ENCODE peak calls at places on chromosomes 5 and 9, in ten cellular contexts. H is mammary epithelial cell, L is MM.1S, U is choroid plexus epithelial cell, J is cardiac muscle cell, K is heart right ventricle, M is IMR-90, C is HFFc6, X is endodermal cell, Y is testis. T is an unnamed sample.

GRCh38 chr9:76419782-76420380 is 25.7 kb upstream of the RFK start:
- DNase-seq in M (no peak), X (no peak), K (no peak), J (peak; percentile 40), L (no peak), H (no peak), C (peak; percentile 28), Y (no peak), U (peak; percentile 44), T (no peak)

GRCh38 chr9:131367445-131367844 is 26.4 kb upstream of the PRRC2B start:
- DNase-seq in L (no peak), Y (no peak), M (no peak), H (no peak), X (no peak), K (no peak), U (no peak), C (no peak), J (no peak), T (no peak)

GRCh38 chr5:1037123-1037670 is 28.6 kb downstream of the NKD2 start:
- DNase-seq in J (no peak), C (no peak), Y (no peak), U (no peak), K (no peak), L (no peak), X (no peak), H (no peak), M (no peak), T (no peak)

GRCh38 chr9:129415031-129415953 is 205.6 kb downstream of the C9orf50 start:
- DNase-seq in K (no peak), H (no peak), M (no peak), C (no peak), Y (peak; percentile 32), L (no peak), X (no peak), J (no peak), U (no peak), T (no peak)

GRCh38 chr9:36399980-36400331 is at the start of gene RNF38:
- DNase-seq in U (no peak), M (no peak), Y (no peak), C (no peak), H (no peak), L (no peak), K (no peak), X (no peak), J (no peak), T (no peak)

GRCh38 chr9:4862506-4863250 is 69.9 kb downstream of the RCL1 start:
- DNase-seq in C (no peak), U (peak; percentile 59), M (peak; percentile 51), J (peak; percentile 82), X (no peak), Y (no peak), L (no peak), H (no peak), K (no peak), T (no peak)

GRCh38 chr5:53109041-53109435 is 519 bp downstream of the MOCS2 start:
- DNase-seq in U (peak; percentile 28), J (no peak), X (no peak), Y (peak; percentile 25), C (no peak), L (peak; percentile 8), K (no peak), M (no peak), H (peak; percentile 32), T (no peak)

GRCh38 chr9:90025816-90026215 is 421.0 kb downstream of the GADD45G start:
- DNase-seq in U (peak; percentile 26), Y (no peak), X (no peak), H (peak; percentile 91), M (no peak), L (no peak), J (no peak), K (no peak), C (no peak), T (no peak)

DNA sequence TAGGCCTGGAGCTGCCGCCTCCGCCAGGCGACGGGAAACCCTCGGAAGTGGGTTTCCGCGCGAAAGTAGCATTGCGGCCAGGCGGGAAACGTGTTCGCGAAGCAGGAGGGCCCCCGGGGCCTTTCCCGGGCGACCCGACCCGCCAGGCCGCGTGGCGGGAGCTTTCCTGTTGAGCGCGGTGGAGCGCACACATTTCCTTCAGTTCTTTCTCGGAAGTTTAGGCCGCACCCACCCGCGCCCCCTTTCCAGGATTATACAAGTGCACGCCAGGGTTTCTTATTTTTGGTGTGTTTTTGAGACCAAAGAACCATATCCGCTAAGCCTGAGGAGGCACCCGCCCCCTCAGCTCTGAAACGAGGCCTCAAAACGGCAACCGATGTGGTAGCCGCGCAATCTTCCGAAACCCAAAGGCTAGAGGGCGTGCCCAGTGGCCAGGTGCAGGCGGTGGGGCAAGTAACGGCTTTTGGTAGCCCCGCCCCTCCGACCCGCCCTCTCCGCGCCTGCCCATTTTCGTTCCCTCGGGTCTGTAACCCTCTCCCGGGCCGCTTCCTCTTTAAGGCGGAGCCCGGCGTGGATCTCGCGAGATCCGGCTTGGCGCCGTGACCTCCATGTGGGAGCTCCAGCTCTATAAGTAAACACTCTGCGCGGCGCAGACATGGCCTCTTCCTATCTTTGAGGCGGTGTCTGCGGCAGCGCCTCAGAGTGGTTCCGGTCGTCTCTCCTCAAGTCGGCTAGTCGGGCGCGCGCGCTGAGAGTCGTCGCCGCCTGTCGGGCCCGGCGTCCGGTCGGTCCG is at the start of gene UHRF2:
- DNase-seq in U (peak; percentile 98), Y (peak; percentile 100), L (peak; percentile 99), H (peak; percentile 98), J (peak; percentile 98), X (peak; percentile 100), M (peak; percentile 97), C (peak; percentile 95), K (peak; percentile 99), T (peak; percentile 98)
- TF ChIP-seq CTCF in U (no peak), Y (no peak), L (no peak), H (no peak), J (no peak), X (peak; percentile 28), M (peak; percentile 2), C (no peak), K (peak; percentile 5), T (peak; percentile 8)

GRCh38 chr9:1919229-1919628 is 95.9 kb upstream of the SMARCA2 start:
- DNase-seq in U (no peak), C (no peak), J (no peak), Y (no peak), X (no peak), L (no peak), H (no peak), K (no peak), M (no peak), T (no peak)

GRCh38 chr9:1916676-1917075 is 98.5 kb upstream of the SMARCA2 start:
- DNase-seq in K (no peak), L (no peak), H (no peak), U (no peak), J (peak; percentile 8), C (no peak), Y (no peak), X (no peak), M (no peak), T (no peak)

GRCh38 chr9:1918642-1919041 is 96.5 kb upstream of the SMARCA2 start:
- DNase-seq in K (no peak), M (no peak), L (no peak), J (no peak), Y (no peak), H (no peak), X (no peak), U (no peak), C (no peak), T (no peak)

GRCh38 chr9:1927546-1927945 is 87.6 kb upstream of the SMARCA2 start:
- DNase-seq in K (no peak), L (no peak), J (no peak), U (no peak), C (no peak), X (no peak), M (no peak), H (no peak), Y (no peak), T (no peak)

DNA sequence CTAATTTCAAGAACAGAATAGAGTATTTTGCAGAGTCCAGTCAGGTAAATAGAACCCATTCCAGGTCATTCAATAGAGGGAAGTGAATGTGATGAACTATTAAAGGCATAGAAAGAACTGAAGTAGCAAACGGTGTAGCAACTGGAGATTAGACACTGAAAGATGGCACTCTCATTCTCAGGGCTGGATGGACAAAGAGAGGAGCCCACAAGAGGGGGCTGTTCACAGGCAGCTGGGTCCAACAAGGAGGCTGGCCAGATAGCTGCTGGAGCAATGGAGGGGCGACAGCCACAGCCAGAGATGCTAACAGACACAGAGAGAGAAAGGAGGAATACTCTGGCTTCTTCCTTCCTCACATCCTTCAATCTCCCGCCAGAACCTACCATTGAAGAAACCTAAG is 93.1 kb upstream of the SMARCA2 start:
- DNase-seq in U (no peak), M (no peak), H (no peak), X (peak; percentile 67), J (no peak), Y (peak; percentile 26), C (no peak), K (no peak), L (no peak), T (no peak)
- TF ChIP-seq CTCF in U (no peak), M (no peak), H (no peak), X (peak; percentile 61), J (no peak), Y (no peak), C (no peak), K (no peak), L (no peak), T (no peak)

DNA sequence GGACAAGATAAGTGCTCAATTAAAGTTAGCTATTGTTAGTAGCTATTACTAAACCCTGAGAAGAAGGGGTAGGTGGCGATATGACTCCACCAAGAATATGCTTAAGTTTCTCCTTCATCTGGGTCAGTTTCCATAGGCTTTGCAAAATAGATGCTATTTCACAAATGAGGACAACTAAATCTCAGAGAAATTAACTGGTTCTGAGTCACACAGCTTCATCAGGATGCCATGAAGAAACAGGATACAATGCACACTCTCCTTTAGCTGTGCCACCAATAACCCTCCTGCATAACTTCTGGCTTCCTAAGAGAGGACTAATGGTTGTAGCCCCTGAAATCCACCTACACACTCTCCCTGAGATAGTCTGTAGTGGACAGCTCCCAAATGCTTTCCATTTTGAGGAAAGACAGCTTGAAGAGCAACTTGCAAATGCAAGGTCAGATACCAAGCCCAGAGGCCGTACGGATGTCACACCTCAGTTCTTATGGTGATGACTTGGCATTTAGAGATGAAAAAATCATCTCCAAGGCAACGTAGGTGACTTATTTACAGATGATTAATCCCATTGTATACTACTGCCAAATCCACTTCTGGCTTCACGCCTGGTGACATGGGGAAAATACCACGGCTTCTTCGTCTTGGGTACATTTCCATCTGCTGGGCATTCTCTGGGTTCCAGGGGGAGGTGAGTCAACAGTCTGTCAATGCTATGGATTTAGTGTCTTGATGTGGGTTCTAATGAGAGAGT is 251.4 kb upstream of the IL12B start:
- DNase-seq in Y (no peak), J (peak; percentile 83), X (peak; percentile 76), L (no peak), K (peak; percentile 7), C (peak; percentile 48), H (peak; percentile 97), M (peak; percentile 45), U (peak; percentile 68), T (no peak)
- TF ChIP-seq CTCF in Y (no peak), J (peak; percentile 21), X (no peak), L (no peak), K (no peak), C (no peak), H (peak; percentile 28), M (peak; percentile 22), U (peak; percentile 38), T (no peak)

GRCh38 chr9:83538890-83539238 is 663 bp upstream of the FRMD3 start:
- DNase-seq in H (no peak), U (no peak), X (no peak), K (no peak), M (no peak), J (no peak), Y (no peak), C (no peak), L (no peak), T (no peak)

GRCh38 chr9:83538172-83538889 is at the start of gene FRMD3:
- DNase-seq in U (peak; percentile 63), M (peak; percentile 16), H (peak; percentile 56), L (peak; percentile 82), C (peak; percentile 84), X (peak; percentile 94), J (peak; percentile 78), K (peak; percentile 88), Y (peak; percentile 81), T (peak; percentile 47)

DNA sequence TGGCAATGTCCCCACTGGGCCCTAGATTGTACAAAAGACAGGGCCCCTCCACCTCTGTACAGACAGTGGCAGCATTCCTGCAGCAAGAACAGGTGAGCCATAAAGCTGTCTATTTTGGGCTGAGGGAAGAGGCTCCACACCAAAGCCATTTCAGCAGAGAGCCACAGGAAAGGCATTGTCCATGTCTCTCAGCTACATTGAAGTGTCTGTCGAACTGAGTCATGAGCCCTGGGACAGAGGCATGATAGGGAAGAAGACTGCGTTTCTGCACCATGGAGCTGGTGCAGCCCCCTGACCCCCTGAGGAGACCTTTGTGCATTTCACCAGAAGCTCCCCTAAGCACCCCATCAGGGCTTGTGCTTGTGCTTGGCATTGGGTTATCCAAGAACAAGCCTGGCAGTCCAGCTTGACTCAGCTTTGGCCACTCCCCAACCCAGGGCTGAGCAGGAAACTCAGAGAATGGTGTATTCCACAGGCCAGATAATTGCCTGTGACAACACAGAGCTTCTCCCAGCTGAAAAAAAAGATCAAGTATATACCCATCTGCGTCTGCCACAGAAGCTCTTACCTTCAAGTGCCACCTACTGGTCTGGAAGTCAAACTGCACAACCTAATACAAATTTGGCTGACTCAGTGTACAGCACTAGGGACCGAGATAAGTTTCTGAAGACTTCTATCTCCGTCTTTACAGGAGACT is 5.9 kb upstream of the FRMD3 start:
- DNase-seq in U (peak; percentile 92), J (peak; percentile 87), L (peak; percentile 80), Y (peak; percentile 48), H (peak; percentile 68), X (peak; percentile 69), K (peak; percentile 39), M (peak; percentile 38), C (peak; percentile 95), T (peak; percentile 62)
- TF ChIP-seq CTCF in U (peak; percentile 92), J (peak; percentile 74), L (peak; percentile 82), Y (peak; percentile 69), H (peak; percentile 83), X (peak; percentile 84), K (peak; percentile 79), M (peak; percentile 46), C (peak; percentile 89), T (peak; percentile 60)

T was measured in GM13976.